ENCODE peak calls at places on chromosome 22, in four cellular contexts. One of them, this sample, is unnamed.

GRCh38 chr22:38655532-38656255 is 498 bp downstream of the FAM227A start:
- DNase-seq in testis: no peak
- DNase-seq in A549: no peak
- DNase-seq in esophagus squamous epithelium: no peak
- DNase-seq in this sample: peak

GRCh38 chr22:43789452-43789851 is 22.7 kb downstream of the EFCAB6 start:
- DNase-seq in A549: peak
- DNase-seq in testis: peak
- DNase-seq in esophagus squamous epithelium: no peak
- DNase-seq in this sample: no peak

GRCh38 chr22:29299136-29299900 is 7.1 kb upstream of the GAS2L1 start:
- DNase-seq in esophagus squamous epithelium: no peak
- DNase-seq in testis: no peak
- DNase-seq in A549: no peak
- DNase-seq in this sample: no peak

GRCh38 chr22:17583151-17583550 is 19.9 kb downstream of the SLC25A18 start:
- DNase-seq in A549: no peak
- DNase-seq in testis: no peak
- DNase-seq in esophagus squamous epithelium: no peak
- DNase-seq in this sample: no peak

GRCh38 chr22:38490475-38490874 is 15.6 kb downstream of the DDX17 start:
- DNase-seq in esophagus squamous epithelium: no peak
- DNase-seq in A549: no peak
- DNase-seq in testis: no peak
- DNase-seq in this sample: peak

GRCh38 chr22:17579535-17579981 is 16.3 kb downstream of the SLC25A18 start:
- DNase-seq in testis: no peak
- DNase-seq in A549: no peak
- DNase-seq in esophagus squamous epithelium: no peak
- DNase-seq in this sample: no peak

GRCh38 chr22:29343313-29343805 is 27.9 kb upstream of the RASL10A start:
- DNase-seq in testis: no peak
- DNase-seq in A549: no peak
- DNase-seq in esophagus squamous epithelium: no peak
- DNase-seq in this sample: no peak

GRCh38 chr22:44692662-44693007 is 9.4 kb upstream of the PRR5 start:
- DNase-seq in esophagus squamous epithelium: no peak
- DNase-seq in A549: no peak
- DNase-seq in testis: no peak
- DNase-seq in this sample: no peak

GRCh38 chr22:45865561-45866397 is 111.2 kb downstream of the WNT7B start:
- DNase-seq in testis: no peak
- DNase-seq in esophagus squamous epithelium: no peak
- DNase-seq in A549: no peak
- DNase-seq in this sample: no peak

GRCh38 chr22:47165338-47165931 is 403.0 kb downstream of the TBC1D22A start:
- DNase-seq in A549: no peak
- DNase-seq in esophagus squamous epithelium: no peak
- DNase-seq in testis: no peak
- DNase-seq in this sample: no peak

GRCh38 chr22:17717708-17718107 is 56.6 kb downstream of the BID start:
- DNase-seq in A549: no peak
- DNase-seq in testis: no peak
- DNase-seq in esophagus squamous epithelium: no peak
- DNase-seq in this sample: no peak

GRCh38 chr22:39534591-39535301 is 2.2 kb upstream of the RPS19BP1 start:
- DNase-seq in testis: peak
- DNase-seq in esophagus squamous epithelium: no peak
- DNase-seq in A549: peak
- DNase-seq in this sample: peak

GRCh38 chr22:48661984-48662383 is 1165.7 kb downstream of the BRD1 start:
- DNase-seq in A549: no peak
- DNase-seq in testis: no peak
- DNase-seq in esophagus squamous epithelium: no peak
- DNase-seq in this sample: no peak

GRCh38 chr22:44295406-44295805 is 17.3 kb downstream of the SHISAL1 start:
- DNase-seq in A549: no peak
- DNase-seq in esophagus squamous epithelium: no peak
- DNase-seq in testis: no peak
- DNase-seq in this sample: no peak

GRCh38 chr22:29958170-29958569 is 75.2 kb downstream of the MTMR3 start:
- DNase-seq in A549: no peak
- DNase-seq in testis: no peak
- DNase-seq in esophagus squamous epithelium: no peak
- DNase-seq in this sample: no peak

GRCh38 chr22:45124176-45124857 is 39.4 kb upstream of the NUP50 start:
- DNase-seq in testis: no peak
- DNase-seq in A549: no peak
- DNase-seq in esophagus squamous epithelium: no peak
- DNase-seq in this sample: no peak

GRCh38 chr22:48089601-48090331 is 1327.3 kb downstream of the TBC1D22A start:
- DNase-seq in esophagus squamous epithelium: no peak
- DNase-seq in A549: peak
- DNase-seq in testis: peak
- DNase-seq in this sample: no peak

GRCh38 chr22:17655289-17655688 is 16.7 kb downstream of the BCL2L13 start:
- DNase-seq in esophagus squamous epithelium: no peak
- DNase-seq in A549: no peak
- DNase-seq in testis: no peak
- DNase-seq in this sample: no peak

GRCh38 chr22:17575681-17576080 is 12.4 kb downstream of the SLC25A18 start:
- DNase-seq in esophagus squamous epithelium: no peak
- DNase-seq in testis: no peak
- DNase-seq in A549: no peak
- DNase-seq in this sample: no peak

GRCh38 chr22:44797181-44797720 is 44.9 kb downstream of the ARHGAP8 start:
- DNase-seq in esophagus squamous epithelium: no peak
- DNase-seq in testis: no peak
- DNase-seq in A549: no peak
- DNase-seq in this sample: no peak

GRCh38 chr22:44311855-44312170 is 938 bp downstream of the SHISAL1 start:
- DNase-seq in esophagus squamous epithelium: no peak
- DNase-seq in A549: no peak
- DNase-seq in testis: no peak
- DNase-seq in this sample: no peak

GRCh38 chr22:38843716-38844660 is at the start of gene NPTXR:
- DNase-seq in esophagus squamous epithelium: no peak
- DNase-seq in A549: peak
- DNase-seq in testis: peak
- DNase-seq in this sample: peak

GRCh38 chr22:44020981-44021380 is 3.1 kb upstream of the PARVB start:
- DNase-seq in testis: no peak
- DNase-seq in A549: no peak
- DNase-seq in esophagus squamous epithelium: no peak
- DNase-seq in this sample: no peak

GRCh38 chr22:47616396-47617020 is 854.1 kb downstream of the TBC1D22A start:
- DNase-seq in A549: no peak
- DNase-seq in testis: no peak
- DNase-seq in esophagus squamous epithelium: no peak
- DNase-seq in this sample: no peak

GRCh38 chr22:46769191-46769675 is 6.8 kb downstream of the TBC1D22A start:
- DNase-seq in testis: no peak
- DNase-seq in A549: no peak
- DNase-seq in esophagus squamous epithelium: no peak
- DNase-seq in this sample: no peak

GRCh38 chr22:21640810-21641209 is 1.3 kb upstream of the SDF2L1 start:
- DNase-seq in A549: no peak
- DNase-seq in testis: no peak
- DNase-seq in esophagus squamous epithelium: no peak
- DNase-seq in this sample: no peak

GRCh38 chr22:21641417-21641794 is 696 bp upstream of the SDF2L1 start:
- DNase-seq in A549: peak
- DNase-seq in esophagus squamous epithelium: no peak
- DNase-seq in testis: peak
- DNase-seq in this sample: peak

GRCh38 chr22:21642584-21643448 is 714 bp downstream of the SDF2L1 start:
- DNase-seq in A549: peak
- DNase-seq in esophagus squamous epithelium: no peak
- DNase-seq in testis: no peak
- DNase-seq in this sample: peak

GRCh38 chr22:21643533-21644357 is 1.6 kb downstream of the SDF2L1 start:
- DNase-seq in A549: no peak
- DNase-seq in testis: no peak
- DNase-seq in esophagus squamous epithelium: no peak
- DNase-seq in this sample: no peak

DNA sequence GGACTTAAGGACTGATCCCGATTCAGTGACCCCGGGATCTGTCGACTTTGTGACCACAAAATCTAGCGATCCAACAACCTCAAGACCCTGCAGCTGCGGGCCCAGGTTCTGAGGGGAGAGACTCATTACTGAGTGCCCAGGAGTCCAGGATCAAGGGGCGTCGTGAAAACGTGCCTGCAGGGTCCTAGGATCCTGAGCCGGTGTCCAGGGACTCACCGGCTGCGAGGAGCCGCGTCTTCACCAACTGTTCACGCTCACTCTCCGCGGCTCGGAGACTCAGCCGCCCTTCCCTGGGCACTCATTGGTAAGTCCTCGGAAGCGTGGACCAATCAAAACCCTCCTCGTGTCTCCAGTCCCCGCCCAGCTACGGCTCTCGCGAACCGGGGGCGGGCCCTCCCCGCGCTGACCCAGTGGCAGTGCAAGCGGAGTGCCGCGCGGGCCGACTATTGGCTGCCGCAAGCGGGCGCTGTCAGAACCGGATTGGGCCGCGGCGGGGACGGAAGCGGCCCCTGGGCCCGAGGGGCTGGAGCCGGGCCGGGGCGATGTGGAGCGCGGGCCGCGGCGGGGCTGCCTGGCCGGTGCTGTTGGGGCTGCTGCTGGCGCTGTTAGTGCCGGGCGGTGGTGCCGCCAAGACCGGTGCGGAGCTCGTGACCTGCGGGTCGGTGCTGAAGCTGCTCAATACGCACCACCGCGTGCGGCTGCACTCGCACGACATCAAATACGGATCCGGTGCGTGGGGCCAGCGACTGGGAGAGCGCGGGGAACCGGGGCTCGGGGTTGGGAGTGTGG is at the start of gene SDF2L1:
- DNase-seq in testis: peak
- DNase-seq in esophagus squamous epithelium: peak
- DNase-seq in A549: peak
- DNase-seq in this sample: peak
- TF ChIP-seq POLR2A in testis: no peak
- TF ChIP-seq POLR2A in esophagus squamous epithelium: peak
- TF ChIP-seq POLR2A in A549: peak
- TF ChIP-seq POLR2A in this sample: peak

DNA sequence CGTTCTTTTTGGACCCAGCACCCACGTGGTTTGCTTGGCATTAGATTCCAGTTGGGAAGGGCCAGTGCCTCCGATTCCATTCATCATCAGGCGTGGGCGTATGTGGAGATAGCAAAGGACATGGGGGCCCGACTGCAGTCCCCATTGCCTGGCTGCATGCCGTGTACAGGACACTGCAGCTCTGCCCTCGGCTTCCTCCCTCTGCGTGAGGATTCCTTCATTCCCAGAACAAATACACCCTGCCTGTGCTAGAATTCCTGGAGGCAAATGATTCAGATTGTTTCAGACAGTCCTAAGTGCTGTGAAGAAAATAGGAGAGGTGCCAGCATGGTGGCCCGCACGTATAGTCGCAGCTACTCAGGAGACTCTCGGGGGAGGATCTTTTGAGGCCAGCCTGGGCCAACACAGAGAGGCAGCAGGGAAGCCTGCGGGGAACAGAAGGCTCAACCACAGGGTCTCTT is 15.4 kb downstream of the DERL3 start:
- DNase-seq in testis: peak
- DNase-seq in esophagus squamous epithelium: no peak
- DNase-seq in A549: no peak
- DNase-seq in this sample: no peak
- TF ChIP-seq POLR2A in testis: no peak
- TF ChIP-seq POLR2A in esophagus squamous epithelium: no peak
- TF ChIP-seq POLR2A in A549: no peak
- TF ChIP-seq POLR2A in this sample: no peak

DNA sequence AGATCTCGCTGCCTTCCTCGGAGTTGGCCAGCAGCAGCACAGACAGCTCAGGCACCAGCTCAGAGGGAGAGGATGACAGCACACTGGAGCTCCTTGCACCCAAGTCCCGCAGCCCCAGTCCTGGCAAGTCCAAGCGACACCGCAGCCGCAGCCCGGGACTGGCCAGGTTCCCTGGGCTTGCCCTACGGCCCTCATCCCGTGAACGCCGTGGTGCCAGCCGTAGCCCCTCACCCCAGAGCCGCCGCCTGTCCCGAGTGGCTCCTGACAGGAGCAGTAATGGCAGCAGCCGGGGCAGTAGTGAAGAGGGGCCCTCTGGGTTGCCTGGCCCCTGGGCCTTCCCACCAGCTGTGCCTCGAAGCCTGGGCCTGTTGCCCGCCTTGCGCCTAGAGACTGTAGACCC is 6.4 kb downstream of the PLA2G3 start:
- DNase-seq in esophagus squamous epithelium: no peak
- DNase-seq in A549: no peak
- DNase-seq in testis: no peak
- DNase-seq in this sample: no peak
- TF ChIP-seq POLR2A in esophagus squamous epithelium: no peak
- TF ChIP-seq POLR2A in A549: no peak
- TF ChIP-seq POLR2A in testis: no peak
- TF ChIP-seq POLR2A in this sample: no peak

GRCh38 chr22:37051629-37052385 is at the start of gene KCTD17:
- DNase-seq in testis: peak
- DNase-seq in esophagus squamous epithelium: no peak
- DNase-seq in A549: peak
- DNase-seq in this sample: peak
- TF ChIP-seq POLR2A in testis: no peak
- TF ChIP-seq POLR2A in esophagus squamous epithelium: peak
- TF ChIP-seq POLR2A in A549: peak
- TF ChIP-seq POLR2A in this sample: no peak

GRCh38 chr22:32994046-32994827 is 63.9 kb downstream of the SYN3 start:
- DNase-seq in A549: no peak
- DNase-seq in testis: no peak
- DNase-seq in esophagus squamous epithelium: no peak
- DNase-seq in this sample: no peak
- TF ChIP-seq POLR2A in A549: no peak
- TF ChIP-seq POLR2A in testis: no peak
- TF ChIP-seq POLR2A in esophagus squamous epithelium: no peak
- TF ChIP-seq POLR2A in this sample: no peak

DNA sequence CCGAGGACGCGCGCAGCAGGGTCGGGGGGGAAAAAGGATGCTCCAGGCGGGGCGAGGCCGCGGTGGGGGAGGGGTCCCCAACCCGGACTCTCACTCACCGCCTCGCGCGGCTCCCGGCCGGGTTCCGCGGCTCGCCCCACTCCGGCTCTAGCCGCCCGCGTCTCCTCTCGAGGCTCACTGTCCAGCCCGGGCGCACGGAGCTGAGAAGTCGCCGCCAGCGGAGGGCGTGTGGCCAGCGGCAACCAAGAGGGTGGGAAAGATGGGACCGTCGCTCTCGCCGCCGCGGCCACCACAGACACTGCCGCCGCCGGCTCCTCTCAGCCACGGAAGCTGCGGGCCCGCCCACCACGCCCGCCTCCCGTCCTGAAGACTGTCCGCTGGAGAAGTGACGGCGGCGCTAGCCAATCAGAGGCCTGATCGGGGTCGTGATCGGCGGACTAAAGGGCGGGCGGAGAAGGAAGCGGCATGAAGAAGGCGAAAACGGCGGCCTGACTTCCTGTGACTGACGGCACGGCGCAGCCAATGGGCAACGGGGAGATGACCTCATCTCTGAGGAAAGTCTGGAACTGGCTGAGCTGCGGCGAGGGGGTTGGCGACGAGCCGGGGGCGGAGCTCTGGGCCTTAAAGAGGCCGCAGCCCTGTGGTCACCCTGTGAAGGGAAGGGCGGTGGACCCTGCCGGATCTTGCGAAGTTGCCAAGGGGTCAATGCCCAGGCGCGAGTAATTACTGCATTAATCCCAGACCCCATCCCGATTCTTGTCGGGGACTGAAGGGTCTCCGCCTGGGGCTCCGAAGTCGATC is at the start of gene MRTFA:
- DNase-seq in A549: peak
- DNase-seq in esophagus squamous epithelium: peak
- DNase-seq in testis: peak
- DNase-seq in this sample: peak
- TF ChIP-seq POLR2A in A549: peak
- TF ChIP-seq POLR2A in esophagus squamous epithelium: peak
- TF ChIP-seq POLR2A in testis: peak
- TF ChIP-seq POLR2A in this sample: peak